ENCODE peak calls at places on chromosome 13, in five cellular contexts. W is neuronal stem cell, D is tibial artery, E is endodermal cell, P is tibial nerve. T is an unnamed sample.

GRCh38 chr13:37906880-37907279 is 37.3 kb upstream of the TRPC4 start:
- DNase-seq in W (no peak), D (no peak), E (no peak), P (no peak), T (no peak)

GRCh38 chr13:46116653-46117502 is 12.0 kb upstream of the CPB2 start:
- DNase-seq in W (no peak), D (no peak), E (no peak), P (no peak), T (no peak)

GRCh38 chr13:52156724-52157251 is 2.6 kb downstream of the NEK3 start:
- DNase-seq in W (no peak), D (no peak), E (no peak), P (no peak), T (no peak)

GRCh38 chr13:78598933-78599332 is 4.4 kb downstream of the POU4F1 start:
- DNase-seq in W (no peak), D (no peak), E (no peak), P (no peak), T (no peak)

GRCh38 chr13:84362777-84363176 is 480.5 kb upstream of the SLITRK1 start:
- DNase-seq in W (no peak), D (no peak), E (no peak), P (no peak), T (no peak)

GRCh38 chr13:46633416-46633815 is 80.4 kb downstream of the LRCH1 start:
- DNase-seq in W (no peak), D (no peak), E (no peak), P (no peak), T (no peak)

GRCh38 chr13:97223711-97224461 is 1.8 kb downstream of the MBNL2 start:
- DNase-seq in W (peak; percentile 52), D (peak; percentile 72), E (peak; percentile 66), P (no peak), T (peak; percentile 42)

GRCh38 chr13:33174980-33175379 is 110.6 kb downstream of the STARD13 start:
- DNase-seq in W (no peak), D (no peak), E (no peak), P (no peak), T (no peak)

GRCh38 chr13:95614641-95615245 is 29.8 kb downstream of the DZIP1 start:
- DNase-seq in W (no peak), D (no peak), E (no peak), P (no peak), T (no peak)

GRCh38 chr13:90098580-90098979 is 1248.9 kb upstream of the MIR17HG start:
- DNase-seq in W (no peak), D (no peak), E (no peak), P (no peak), T (no peak)

GRCh38 chr13:98657506-98658085 is 80.7 kb upstream of the STK24 start:
- DNase-seq in W (no peak), D (no peak), E (no peak), P (no peak), T (no peak)

GRCh38 chr13:24709186-24709913 is 29.1 kb downstream of the ATP12A start:
- DNase-seq in W (no peak), D (no peak), E (no peak), P (no peak), T (peak; percentile 27)

GRCh38 chr13:31545616-31546015 is 193.7 kb upstream of the RXFP2 start:
- DNase-seq in W (no peak), D (no peak), E (no peak), P (no peak), T (no peak)

GRCh38 chr13:27374650-27375049 is 49.8 kb upstream of the GTF3A start:
- DNase-seq in W (peak; percentile 51), D (peak; percentile 42), E (peak; percentile 86), P (peak; percentile 21), T (peak; percentile 73)

GRCh38 chr13:98570929-98571372 is 6.0 kb downstream of the STK24 start:
- DNase-seq in W (no peak), D (no peak), E (no peak), P (no peak), T (peak; percentile 43)

GRCh38 chr13:106348032-106348431 is 187.4 kb downstream of the EFNB2 start:
- DNase-seq in W (peak; percentile 58), D (no peak), E (peak; percentile 53), P (no peak), T (no peak)

GRCh38 chr13:44719857-44720671 is 143.9 kb upstream of the TSC22D1 start:
- DNase-seq in W (no peak), D (peak; percentile 35), E (no peak), P (no peak), T (no peak)

GRCh38 chr13:102933076-102933922 is 87.5 kb downstream of the ERCC5 start:
- DNase-seq in W (no peak), D (no peak), E (no peak), P (no peak), T (no peak)
- H3K4me1 ChIP-seq in W (peaks cover 4% of the 10 kb centered on the region), D (no peaks in the 10 kb centered on the region), E (no peaks in the 10 kb centered on the region), P (no peaks in the 10 kb centered on the region), T (no peaks in the 10 kb centered on the region)

DNA sequence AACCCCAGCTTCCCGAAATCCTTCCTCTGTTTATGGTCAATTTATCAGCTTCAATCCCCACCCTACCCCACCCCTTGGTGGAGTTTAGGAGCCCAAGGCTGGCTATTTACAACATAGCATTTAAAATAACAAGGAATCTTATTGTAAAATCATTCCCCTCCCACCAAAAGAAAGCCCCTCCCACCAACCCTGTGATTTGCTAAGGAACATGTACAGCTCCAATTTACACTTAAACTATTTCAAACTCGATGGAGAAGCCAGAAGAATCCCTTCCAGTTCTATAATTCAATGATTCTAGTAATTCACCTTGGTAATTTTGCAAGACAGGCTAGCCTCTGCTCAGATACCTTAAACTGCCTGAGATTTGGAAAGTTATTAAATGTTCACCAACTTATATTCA is 3.0 kb downstream of the LATS2 start:
- DNase-seq in W (no peak), D (no peak), E (no peak), P (no peak), T (no peak)
- H3K4me1 ChIP-seq in W (peaks cover 7% of the 10 kb centered on the region), D (peaks cover 46% of the 10 kb centered on the region), E (no peaks in the 10 kb centered on the region), P (peaks cover 26% of the 10 kb centered on the region), T (peaks cover 22% of the 10 kb centered on the region)

GRCh38 chr13:64917566-64917965 is 2312.6 kb downstream of the PCDH9 start:
- DNase-seq in W (no peak), D (no peak), E (no peak), P (no peak), T (no peak)
- H3K4me1 ChIP-seq in W (no peaks in the 10 kb centered on the region), D (no peaks in the 10 kb centered on the region), E (no peaks in the 10 kb centered on the region), P (no peaks in the 10 kb centered on the region), T (no peaks in the 10 kb centered on the region)

DNA sequence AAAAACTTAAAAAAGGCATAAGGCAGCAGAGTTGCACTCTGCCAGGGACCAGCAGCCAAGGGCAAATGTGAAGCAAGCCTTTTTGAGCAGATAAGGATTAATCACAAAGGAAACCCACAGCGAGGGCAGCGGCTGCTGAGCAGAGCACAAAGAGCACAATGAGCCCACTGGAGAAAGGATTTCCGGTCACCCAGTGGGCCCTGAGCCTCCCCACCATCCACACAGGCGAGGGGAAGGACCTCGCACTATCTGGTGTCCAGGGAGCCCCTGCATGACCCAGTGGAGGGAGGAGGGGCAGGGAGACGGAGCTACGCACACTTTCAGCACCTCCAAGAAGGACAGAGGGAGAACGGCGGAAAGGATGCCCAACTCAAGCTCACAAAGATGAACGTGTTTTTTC is 40.0 kb downstream of the COL4A1 start:
- DNase-seq in W (peak; percentile 58), D (no peak), E (peak; percentile 69), P (no peak), T (no peak)
- H3K4me1 ChIP-seq in W (peaks cover 48% of the 10 kb centered on the region), D (peaks cover 80% of the 10 kb centered on the region), E (peaks cover 7% of the 10 kb centered on the region), P (peaks cover 19% of the 10 kb centered on the region), T (peaks cover 8% of the 10 kb centered on the region)

T was measured in stomach.